ENCODE peak calls at places on chromosomes 5 and 9, in nine cellular contexts. One of them, this sample, is unnamed.

GRCh38 chr9:90793729-90794128 is 7.9 kb upstream of the SYK start:
- DNase-seq in AG04450: no peak
- DNase-seq in neural crest cell: no peak
- DNase-seq in foreskin keratinocyte: no peak
- DNase-seq in BJ: no peak
- DNase-seq in lower leg skin: no peak
- DNase-seq in fibroblast of lung: no peak
- DNase-seq in progenitor cell of endocrine pancreas: no peak
- DNase-seq in mammary epithelial cell: no peak
- DNase-seq in this sample: no peak

GRCh38 chr5:606526-607399 is 5.4 kb upstream of the CEP72 start:
- DNase-seq in mammary epithelial cell: no peak
- DNase-seq in neural crest cell: no peak
- DNase-seq in AG04450: no peak
- DNase-seq in foreskin keratinocyte: no peak
- DNase-seq in progenitor cell of endocrine pancreas: no peak
- DNase-seq in lower leg skin: peak
- DNase-seq in BJ: no peak
- DNase-seq in fibroblast of lung: no peak
- DNase-seq in this sample: no peak

GRCh38 chr5:138884554-138884953 is 9.4 kb upstream of the LRRTM2 start:
- DNase-seq in neural crest cell: no peak
- DNase-seq in mammary epithelial cell: no peak
- DNase-seq in progenitor cell of endocrine pancreas: no peak
- DNase-seq in BJ: no peak
- DNase-seq in foreskin keratinocyte: no peak
- DNase-seq in AG04450: no peak
- DNase-seq in fibroblast of lung: no peak
- DNase-seq in lower leg skin: no peak
- DNase-seq in this sample: no peak

GRCh38 chr5:170219615-170220014 is 13.2 kb upstream of the C5orf58 start:
- DNase-seq in BJ: peak
- DNase-seq in fibroblast of lung: peak
- DNase-seq in mammary epithelial cell: peak
- DNase-seq in progenitor cell of endocrine pancreas: no peak
- DNase-seq in neural crest cell: no peak
- DNase-seq in lower leg skin: no peak
- DNase-seq in AG04450: no peak
- DNase-seq in foreskin keratinocyte: peak
- DNase-seq in this sample: no peak

GRCh38 chr9:109779711-109780452 is at the start of gene PALM2AKAP2:
- DNase-seq in BJ: no peak
- DNase-seq in fibroblast of lung: peak
- DNase-seq in lower leg skin: peak
- DNase-seq in progenitor cell of endocrine pancreas: peak
- DNase-seq in neural crest cell: peak
- DNase-seq in AG04450: no peak
- DNase-seq in mammary epithelial cell: peak
- DNase-seq in foreskin keratinocyte: peak
- DNase-seq in this sample: peak

GRCh38 chr5:40385544-40385943 is 294.2 kb upstream of the PTGER4 start:
- DNase-seq in neural crest cell: no peak
- DNase-seq in BJ: no peak
- DNase-seq in fibroblast of lung: no peak
- DNase-seq in mammary epithelial cell: peak
- DNase-seq in AG04450: peak
- DNase-seq in foreskin keratinocyte: peak
- DNase-seq in progenitor cell of endocrine pancreas: no peak
- DNase-seq in lower leg skin: no peak
- DNase-seq in this sample: no peak

GRCh38 chr5:159560073-159560472 is 229.8 kb upstream of the IL12B start:
- DNase-seq in lower leg skin: no peak
- DNase-seq in AG04450: no peak
- DNase-seq in mammary epithelial cell: no peak
- DNase-seq in fibroblast of lung: no peak
- DNase-seq in BJ: no peak
- DNase-seq in progenitor cell of endocrine pancreas: no peak
- DNase-seq in neural crest cell: no peak
- DNase-seq in foreskin keratinocyte: no peak
- DNase-seq in this sample: no peak

GRCh38 chr5:8807636-8808035 is 738.2 kb downstream of the SEMA5A start:
- DNase-seq in lower leg skin: no peak
- DNase-seq in AG04450: no peak
- DNase-seq in mammary epithelial cell: no peak
- DNase-seq in foreskin keratinocyte: peak
- DNase-seq in progenitor cell of endocrine pancreas: no peak
- DNase-seq in BJ: no peak
- DNase-seq in neural crest cell: no peak
- DNase-seq in fibroblast of lung: peak
- DNase-seq in this sample: no peak

GRCh38 chr9:26504057-26504456 is 388.5 kb downstream of the CAAP1 start:
- DNase-seq in fibroblast of lung: no peak
- DNase-seq in foreskin keratinocyte: no peak
- DNase-seq in AG04450: no peak
- DNase-seq in neural crest cell: no peak
- DNase-seq in BJ: no peak
- DNase-seq in lower leg skin: no peak
- DNase-seq in progenitor cell of endocrine pancreas: no peak
- DNase-seq in mammary epithelial cell: no peak
- DNase-seq in this sample: no peak

GRCh38 chr9:115972362-115972761 is 181.2 kb upstream of the PAPPA start:
- DNase-seq in lower leg skin: no peak
- DNase-seq in neural crest cell: no peak
- DNase-seq in mammary epithelial cell: no peak
- DNase-seq in fibroblast of lung: no peak
- DNase-seq in foreskin keratinocyte: peak
- DNase-seq in progenitor cell of endocrine pancreas: no peak
- DNase-seq in AG04450: no peak
- DNase-seq in BJ: no peak
- DNase-seq in this sample: no peak

GRCh38 chr5:133916914-133917313 is 51.5 kb downstream of the C5orf15 start:
- DNase-seq in progenitor cell of endocrine pancreas: no peak
- DNase-seq in BJ: no peak
- DNase-seq in AG04450: no peak
- DNase-seq in mammary epithelial cell: no peak
- DNase-seq in lower leg skin: no peak
- DNase-seq in fibroblast of lung: no peak
- DNase-seq in foreskin keratinocyte: no peak
- DNase-seq in neural crest cell: no peak
- DNase-seq in this sample: no peak

GRCh38 chr5:42423285-42424152 is at the start of gene GHR:
- DNase-seq in mammary epithelial cell: peak
- DNase-seq in foreskin keratinocyte: peak
- DNase-seq in progenitor cell of endocrine pancreas: peak
- DNase-seq in lower leg skin: peak
- DNase-seq in AG04450: peak
- DNase-seq in neural crest cell: peak
- DNase-seq in fibroblast of lung: peak
- DNase-seq in BJ: peak
- DNase-seq in this sample: peak

GRCh38 chr5:9058161-9058560 is 487.7 kb downstream of the SEMA5A start:
- DNase-seq in AG04450: no peak
- DNase-seq in fibroblast of lung: no peak
- DNase-seq in neural crest cell: no peak
- DNase-seq in progenitor cell of endocrine pancreas: no peak
- DNase-seq in BJ: no peak
- DNase-seq in mammary epithelial cell: peak
- DNase-seq in lower leg skin: no peak
- DNase-seq in foreskin keratinocyte: peak
- DNase-seq in this sample: no peak

GRCh38 chr9:76895186-76895585 is 10.7 kb downstream of the PRUNE2 start:
- DNase-seq in BJ: no peak
- DNase-seq in AG04450: no peak
- DNase-seq in neural crest cell: no peak
- DNase-seq in mammary epithelial cell: no peak
- DNase-seq in lower leg skin: no peak
- DNase-seq in progenitor cell of endocrine pancreas: no peak
- DNase-seq in foreskin keratinocyte: no peak
- DNase-seq in fibroblast of lung: no peak
- DNase-seq in this sample: no peak

GRCh38 chr5:56596154-56596553 is 219.2 kb upstream of the MAP3K1 start:
- DNase-seq in lower leg skin: no peak
- DNase-seq in progenitor cell of endocrine pancreas: no peak
- DNase-seq in foreskin keratinocyte: no peak
- DNase-seq in fibroblast of lung: no peak
- DNase-seq in BJ: no peak
- DNase-seq in AG04450: no peak
- DNase-seq in mammary epithelial cell: no peak
- DNase-seq in neural crest cell: no peak
- DNase-seq in this sample: no peak

GRCh38 chr9:19894975-19895374 is 106.1 kb upstream of the SLC24A2 start:
- DNase-seq in AG04450: peak
- DNase-seq in fibroblast of lung: peak
- DNase-seq in mammary epithelial cell: no peak
- DNase-seq in lower leg skin: no peak
- DNase-seq in foreskin keratinocyte: no peak
- DNase-seq in neural crest cell: no peak
- DNase-seq in BJ: no peak
- DNase-seq in progenitor cell of endocrine pancreas: no peak
- DNase-seq in this sample: no peak
- TF ChIP-seq CTCF in AG04450: no peak
- TF ChIP-seq CTCF in fibroblast of lung: no peak
- TF ChIP-seq CTCF in mammary epithelial cell: no peak
- TF ChIP-seq CTCF in lower leg skin: no peak
- TF ChIP-seq CTCF in foreskin keratinocyte: no peak
- TF ChIP-seq CTCF in neural crest cell: no peak
- TF ChIP-seq CTCF in BJ: no peak
- TF ChIP-seq CTCF in progenitor cell of endocrine pancreas: no peak
- TF ChIP-seq CTCF in this sample: no peak

DNA sequence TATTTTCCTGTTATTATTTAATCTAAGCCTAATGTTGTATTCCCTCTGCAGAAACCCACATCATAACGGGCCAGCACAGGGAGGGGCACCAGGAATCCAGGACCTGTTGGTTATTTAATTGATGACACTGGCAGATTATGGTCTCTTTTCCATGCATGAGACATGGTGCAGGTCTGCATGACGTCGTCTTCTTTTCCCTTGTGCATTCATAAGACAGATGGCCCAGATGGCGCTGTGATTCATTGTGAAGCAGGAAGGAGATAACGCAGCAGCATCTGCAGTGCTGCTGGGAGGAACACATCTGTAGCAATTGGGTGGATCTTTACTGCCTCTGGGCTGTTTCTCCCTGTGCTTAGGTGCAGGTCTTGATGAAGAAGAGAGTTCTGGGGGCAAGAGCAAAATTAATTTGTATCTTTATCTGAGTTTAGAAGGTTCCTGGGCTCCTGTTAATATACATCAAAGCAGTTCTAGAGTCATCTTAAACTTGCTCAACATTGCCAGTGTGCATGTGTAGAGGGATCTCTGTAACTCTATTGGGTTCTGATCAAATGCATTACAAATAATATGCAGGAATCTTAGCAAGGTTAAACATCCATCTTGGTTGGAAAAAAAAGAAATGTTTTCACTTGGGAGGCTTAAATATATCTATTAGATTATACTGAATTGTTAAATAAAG is 176.1 kb downstream of the PCSK1 start:
- DNase-seq in progenitor cell of endocrine pancreas: no peak
- DNase-seq in AG04450: peak
- DNase-seq in fibroblast of lung: peak
- DNase-seq in foreskin keratinocyte: peak
- DNase-seq in mammary epithelial cell: peak
- DNase-seq in lower leg skin: no peak
- DNase-seq in neural crest cell: no peak
- DNase-seq in BJ: no peak
- DNase-seq in this sample: no peak
- TF ChIP-seq CTCF in progenitor cell of endocrine pancreas: no peak
- TF ChIP-seq CTCF in AG04450: peak
- TF ChIP-seq CTCF in fibroblast of lung: no peak
- TF ChIP-seq CTCF in foreskin keratinocyte: peak
- TF ChIP-seq CTCF in mammary epithelial cell: no peak
- TF ChIP-seq CTCF in lower leg skin: no peak
- TF ChIP-seq CTCF in neural crest cell: no peak
- TF ChIP-seq CTCF in BJ: peak
- TF ChIP-seq CTCF in this sample: no peak

GRCh38 chr9:7342229-7342628 is 457.3 kb downstream of the DMAC1 start:
- DNase-seq in AG04450: no peak
- DNase-seq in foreskin keratinocyte: no peak
- DNase-seq in progenitor cell of endocrine pancreas: no peak
- DNase-seq in fibroblast of lung: peak
- DNase-seq in mammary epithelial cell: no peak
- DNase-seq in neural crest cell: no peak
- DNase-seq in lower leg skin: no peak
- DNase-seq in BJ: no peak
- DNase-seq in this sample: no peak
- TF ChIP-seq CTCF in AG04450: peak
- TF ChIP-seq CTCF in foreskin keratinocyte: no peak
- TF ChIP-seq CTCF in progenitor cell of endocrine pancreas: no peak
- TF ChIP-seq CTCF in fibroblast of lung: peak
- TF ChIP-seq CTCF in mammary epithelial cell: no peak
- TF ChIP-seq CTCF in neural crest cell: no peak
- TF ChIP-seq CTCF in lower leg skin: no peak
- TF ChIP-seq CTCF in BJ: peak
- TF ChIP-seq CTCF in this sample: no peak

GRCh38 chr5:168300377-168301182 is 9.1 kb downstream of the WWC1 start:
- DNase-seq in neural crest cell: no peak
- DNase-seq in AG04450: no peak
- DNase-seq in mammary epithelial cell: no peak
- DNase-seq in foreskin keratinocyte: peak
- DNase-seq in lower leg skin: no peak
- DNase-seq in BJ: no peak
- DNase-seq in progenitor cell of endocrine pancreas: no peak
- DNase-seq in fibroblast of lung: no peak
- DNase-seq in this sample: no peak

GRCh38 chr5:168301593-168302388 is 10.3 kb downstream of the WWC1 start:
- DNase-seq in neural crest cell: no peak
- DNase-seq in BJ: no peak
- DNase-seq in foreskin keratinocyte: peak
- DNase-seq in mammary epithelial cell: peak
- DNase-seq in progenitor cell of endocrine pancreas: no peak
- DNase-seq in lower leg skin: no peak
- DNase-seq in AG04450: no peak
- DNase-seq in fibroblast of lung: no peak
- DNase-seq in this sample: no peak

GRCh38 chr5:168296687-168297086 is 5.2 kb downstream of the WWC1 start:
- DNase-seq in lower leg skin: no peak
- DNase-seq in AG04450: no peak
- DNase-seq in neural crest cell: no peak
- DNase-seq in mammary epithelial cell: no peak
- DNase-seq in fibroblast of lung: no peak
- DNase-seq in foreskin keratinocyte: no peak
- DNase-seq in BJ: no peak
- DNase-seq in progenitor cell of endocrine pancreas: no peak
- DNase-seq in this sample: no peak

GRCh38 chr5:168299372-168299771 is 7.9 kb downstream of the WWC1 start:
- DNase-seq in progenitor cell of endocrine pancreas: no peak
- DNase-seq in fibroblast of lung: no peak
- DNase-seq in neural crest cell: no peak
- DNase-seq in mammary epithelial cell: no peak
- DNase-seq in BJ: no peak
- DNase-seq in foreskin keratinocyte: no peak
- DNase-seq in lower leg skin: no peak
- DNase-seq in AG04450: no peak
- DNase-seq in this sample: no peak

DNA sequence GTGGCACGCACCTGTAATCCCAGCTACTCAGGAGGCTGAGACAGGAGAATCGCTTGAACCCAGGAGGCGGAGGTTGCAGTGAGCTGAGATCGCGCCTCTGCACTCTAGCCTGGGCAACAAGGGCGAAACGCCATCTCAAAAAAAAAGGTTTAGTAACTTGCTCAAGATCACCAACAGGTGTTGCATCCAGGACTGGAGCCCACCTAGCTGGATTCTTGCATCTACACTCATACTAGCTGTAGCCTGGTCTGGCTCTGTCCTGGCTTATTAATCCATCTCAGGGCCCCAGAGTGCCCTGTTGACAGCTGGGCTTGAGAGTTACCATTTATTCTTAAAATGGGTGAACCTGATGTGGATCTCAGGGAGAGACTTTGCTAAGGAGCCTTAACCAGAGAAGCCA is 7.5 kb downstream of the WWC1 start:
- DNase-seq in progenitor cell of endocrine pancreas: no peak
- DNase-seq in lower leg skin: no peak
- DNase-seq in foreskin keratinocyte: no peak
- DNase-seq in fibroblast of lung: no peak
- DNase-seq in mammary epithelial cell: no peak
- DNase-seq in AG04450: no peak
- DNase-seq in BJ: no peak
- DNase-seq in neural crest cell: no peak
- DNase-seq in this sample: no peak
- TF ChIP-seq CTCF in progenitor cell of endocrine pancreas: no peak
- TF ChIP-seq CTCF in lower leg skin: no peak
- TF ChIP-seq CTCF in foreskin keratinocyte: no peak
- TF ChIP-seq CTCF in fibroblast of lung: no peak
- TF ChIP-seq CTCF in mammary epithelial cell: no peak
- TF ChIP-seq CTCF in AG04450: no peak
- TF ChIP-seq CTCF in BJ: no peak
- TF ChIP-seq CTCF in neural crest cell: no peak
- TF ChIP-seq CTCF in this sample: no peak